ENCODE peak calls at places on chromosomes 6 and 20, in nine cellular contexts. One of them, this sample, is unnamed.
A peak's percentile ranks its signal among the peaks of the same experiment; 100 is the strongest.

GRCh38 chr6:48826318-48826595 is 636.8 kb downstream of the MMUT start:
- DNase-seq in esophagus muscularis mucosa: no peak
- DNase-seq in MM.1S: no peak
- DNase-seq in effector memory CD4-positive, alpha-beta T cell: no peak
- DNase-seq in CD8-positive, alpha-beta T cell: no peak
- DNase-seq in aorta: no peak
- DNase-seq in tibial nerve: no peak
- DNase-seq in CD8-positive, alpha-beta memory T cell: no peak
- DNase-seq in lung: no peak
- DNase-seq in this sample: no peak

GRCh38 chr20:59145926-59146800 is 17.5 kb upstream of the ZNF831 start:
- DNase-seq in esophagus muscularis mucosa: no peak
- DNase-seq in tibial nerve: no peak
- DNase-seq in aorta: no peak
- DNase-seq in lung: no peak
- DNase-seq in MM.1S: no peak
- DNase-seq in CD8-positive, alpha-beta T cell: peak; percentile 65
- DNase-seq in effector memory CD4-positive, alpha-beta T cell: no peak
- DNase-seq in CD8-positive, alpha-beta memory T cell: no peak
- DNase-seq in this sample: peak; percentile 52

GRCh38 chr6:163816441-163816840 is 401.9 kb downstream of the QKI start:
- DNase-seq in CD8-positive, alpha-beta T cell: no peak
- DNase-seq in effector memory CD4-positive, alpha-beta T cell: no peak
- DNase-seq in aorta: no peak
- DNase-seq in lung: no peak
- DNase-seq in esophagus muscularis mucosa: peak; percentile 72
- DNase-seq in tibial nerve: no peak
- DNase-seq in MM.1S: no peak
- DNase-seq in CD8-positive, alpha-beta memory T cell: no peak
- DNase-seq in this sample: no peak

GRCh38 chr20:951384-952169 is 35.4 kb upstream of the ANGPT4 start:
- DNase-seq in MM.1S: no peak
- DNase-seq in effector memory CD4-positive, alpha-beta T cell: no peak
- DNase-seq in CD8-positive, alpha-beta T cell: no peak
- DNase-seq in tibial nerve: no peak
- DNase-seq in aorta: no peak
- DNase-seq in lung: no peak
- DNase-seq in esophagus muscularis mucosa: no peak
- DNase-seq in CD8-positive, alpha-beta memory T cell: no peak
- DNase-seq in this sample: no peak

GRCh38 chr20:36098364-36098763 is 56.2 kb upstream of the EPB41L1 start:
- DNase-seq in CD8-positive, alpha-beta memory T cell: no peak
- DNase-seq in effector memory CD4-positive, alpha-beta T cell: no peak
- DNase-seq in MM.1S: peak; percentile 85
- DNase-seq in lung: no peak
- DNase-seq in aorta: peak; percentile 72
- DNase-seq in tibial nerve: peak; percentile 55
- DNase-seq in esophagus muscularis mucosa: no peak
- DNase-seq in CD8-positive, alpha-beta T cell: no peak
- DNase-seq in this sample: no peak

GRCh38 chr20:19568128-19568527 is 189.9 kb upstream of the RIN2 start:
- DNase-seq in aorta: no peak
- DNase-seq in esophagus muscularis mucosa: no peak
- DNase-seq in CD8-positive, alpha-beta T cell: no peak
- DNase-seq in effector memory CD4-positive, alpha-beta T cell: no peak
- DNase-seq in CD8-positive, alpha-beta memory T cell: no peak
- DNase-seq in tibial nerve: no peak
- DNase-seq in MM.1S: no peak
- DNase-seq in lung: no peak
- DNase-seq in this sample: no peak

GRCh38 chr20:9581509-9581908 is 67.1 kb downstream of the LAMP5 start:
- DNase-seq in CD8-positive, alpha-beta T cell: no peak
- DNase-seq in tibial nerve: no peak
- DNase-seq in MM.1S: no peak
- DNase-seq in aorta: no peak
- DNase-seq in CD8-positive, alpha-beta memory T cell: no peak
- DNase-seq in esophagus muscularis mucosa: no peak
- DNase-seq in effector memory CD4-positive, alpha-beta T cell: no peak
- DNase-seq in lung: no peak
- DNase-seq in this sample: no peak

GRCh38 chr6:71471718-71472117 is 183.1 kb downstream of the OGFRL1 start:
- DNase-seq in MM.1S: no peak
- DNase-seq in CD8-positive, alpha-beta T cell: no peak
- DNase-seq in esophagus muscularis mucosa: no peak
- DNase-seq in effector memory CD4-positive, alpha-beta T cell: no peak
- DNase-seq in CD8-positive, alpha-beta memory T cell: no peak
- DNase-seq in lung: no peak
- DNase-seq in tibial nerve: no peak
- DNase-seq in aorta: no peak
- DNase-seq in this sample: no peak

GRCh38 chr20:16865406-16865805 is 117.2 kb downstream of the OTOR start:
- DNase-seq in aorta: no peak
- DNase-seq in lung: no peak
- DNase-seq in MM.1S: no peak
- DNase-seq in effector memory CD4-positive, alpha-beta T cell: no peak
- DNase-seq in esophagus muscularis mucosa: no peak
- DNase-seq in CD8-positive, alpha-beta memory T cell: no peak
- DNase-seq in tibial nerve: no peak
- DNase-seq in CD8-positive, alpha-beta T cell: no peak
- DNase-seq in this sample: no peak

GRCh38 chr20:15022921-15023320 is 685.5 kb upstream of the FLRT3 start:
- DNase-seq in effector memory CD4-positive, alpha-beta T cell: no peak
- DNase-seq in tibial nerve: no peak
- DNase-seq in lung: no peak
- DNase-seq in MM.1S: no peak
- DNase-seq in CD8-positive, alpha-beta memory T cell: no peak
- DNase-seq in esophagus muscularis mucosa: no peak
- DNase-seq in aorta: no peak
- DNase-seq in CD8-positive, alpha-beta T cell: no peak
- DNase-seq in this sample: no peak

GRCh38 chr6:118400582-118400981 is 147.5 kb upstream of the PLN start:
- DNase-seq in effector memory CD4-positive, alpha-beta T cell: no peak
- DNase-seq in esophagus muscularis mucosa: no peak
- DNase-seq in lung: no peak
- DNase-seq in aorta: no peak
- DNase-seq in MM.1S: no peak
- DNase-seq in tibial nerve: no peak
- DNase-seq in CD8-positive, alpha-beta memory T cell: no peak
- DNase-seq in CD8-positive, alpha-beta T cell: no peak
- DNase-seq in this sample: no peak
- H3K4me1 ChIP-seq in effector memory CD4-positive, alpha-beta T cell: no peaks in the 10 kb centered on the region
- H3K4me1 ChIP-seq in esophagus muscularis mucosa: peaks cover 29% of the 10 kb centered on the region
- H3K4me1 ChIP-seq in lung: peaks cover 17% of the 10 kb centered on the region
- H3K4me1 ChIP-seq in aorta: peaks cover 13% of the 10 kb centered on the region
- H3K4me1 ChIP-seq in MM.1S: no peaks in the 10 kb centered on the region
- H3K4me1 ChIP-seq in tibial nerve: no peaks in the 10 kb centered on the region
- H3K4me1 ChIP-seq in CD8-positive, alpha-beta memory T cell: no peaks in the 10 kb centered on the region
- H3K4me1 ChIP-seq in CD8-positive, alpha-beta T cell: no peaks in the 10 kb centered on the region
- H3K4me1 ChIP-seq in this sample: peaks cover 5% of the 10 kb centered on the region

DNA sequence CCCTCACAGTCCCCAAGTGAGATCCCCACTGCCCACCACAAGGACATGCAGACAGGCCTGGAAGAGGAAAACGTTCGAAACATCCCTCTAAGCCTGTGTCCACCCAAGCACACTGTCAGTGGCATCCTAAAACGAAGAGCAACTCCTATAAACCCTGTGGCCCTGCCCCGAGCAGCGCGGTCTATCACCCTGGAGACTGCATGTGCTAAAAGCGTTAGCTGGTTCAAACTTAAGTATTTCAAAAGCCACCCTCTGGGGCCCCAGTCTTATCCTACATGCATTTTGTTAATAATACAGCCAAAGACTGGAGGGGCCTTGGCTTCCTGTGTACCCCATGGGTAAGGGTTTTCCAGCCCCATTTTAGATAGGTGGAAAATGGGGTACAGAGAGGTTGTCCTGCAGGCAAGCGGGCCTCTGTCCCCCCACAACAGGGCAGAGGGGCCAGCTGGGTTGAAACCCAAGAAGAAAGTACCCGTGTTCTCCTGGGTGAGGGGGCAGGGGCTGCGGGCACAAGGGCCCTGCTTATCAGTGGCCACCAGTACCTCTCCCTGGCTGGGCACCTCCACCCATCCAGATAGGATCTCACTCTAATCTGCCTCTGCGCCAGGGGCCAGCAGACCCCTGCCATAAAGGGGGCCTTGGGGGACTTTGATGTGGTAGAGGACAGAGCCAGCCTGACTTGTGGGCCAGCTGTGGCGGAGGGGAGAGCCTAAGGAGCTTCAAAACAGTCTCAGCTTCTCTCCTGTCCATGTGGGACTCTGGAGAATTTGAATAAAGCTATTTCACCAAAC is 28.3 kb downstream of the PREX1 start:
- DNase-seq in aorta: no peak
- DNase-seq in esophagus muscularis mucosa: no peak
- DNase-seq in MM.1S: no peak
- DNase-seq in effector memory CD4-positive, alpha-beta T cell: no peak
- DNase-seq in CD8-positive, alpha-beta memory T cell: no peak
- DNase-seq in CD8-positive, alpha-beta T cell: no peak
- DNase-seq in tibial nerve: no peak
- DNase-seq in lung: no peak
- DNase-seq in this sample: no peak
- H3K27ac ChIP-seq in aorta: no peak overlapping the region
- H3K27ac ChIP-seq in esophagus muscularis mucosa: no peak overlapping the region
- H3K27ac ChIP-seq in MM.1S: no peak overlapping the region
- H3K27ac ChIP-seq in effector memory CD4-positive, alpha-beta T cell: no peak overlapping the region
- H3K27ac ChIP-seq in CD8-positive, alpha-beta memory T cell: no peak overlapping the region
- H3K27ac ChIP-seq in CD8-positive, alpha-beta T cell: no peak overlapping the region
- H3K27ac ChIP-seq in tibial nerve: no peak overlapping the region
- H3K27ac ChIP-seq in lung: no peak overlapping the region
- H3K27ac ChIP-seq in this sample: no peak overlapping the region

DNA sequence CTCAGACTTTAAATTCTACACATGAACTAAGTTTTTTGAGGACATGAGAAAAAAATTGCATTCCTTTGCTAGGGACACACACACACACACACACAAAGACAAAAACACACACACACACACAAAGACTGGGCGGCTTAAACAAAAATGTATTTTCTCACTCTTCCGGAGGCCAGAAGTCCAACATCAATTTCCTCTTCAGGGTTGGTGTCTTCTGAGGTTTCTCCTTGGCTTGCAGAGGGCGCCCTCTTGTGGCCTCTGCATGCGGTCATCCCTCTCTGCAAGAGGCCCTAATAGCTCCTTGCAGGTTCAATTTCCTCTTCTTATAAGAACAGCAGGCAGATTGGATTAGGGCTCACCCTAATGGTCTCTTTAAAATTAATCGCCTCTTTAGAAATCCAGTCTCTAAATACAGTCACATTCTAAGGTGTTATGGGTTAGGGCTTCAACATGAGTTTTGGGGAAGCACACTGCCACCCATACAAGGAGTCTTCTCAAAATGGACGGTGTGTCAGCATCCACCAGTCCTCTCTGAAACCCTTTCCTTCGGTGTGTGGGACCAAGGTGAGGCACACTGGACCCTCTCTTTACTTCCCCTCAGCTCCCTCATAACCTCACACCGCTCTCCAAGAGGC is 61.4 kb downstream of the GPR6 start:
- DNase-seq in effector memory CD4-positive, alpha-beta T cell: peak; percentile 69
- DNase-seq in CD8-positive, alpha-beta memory T cell: peak; percentile 70
- DNase-seq in lung: peak; percentile 84
- DNase-seq in aorta: peak; percentile 91
- DNase-seq in tibial nerve: peak; percentile 90
- DNase-seq in CD8-positive, alpha-beta T cell: peak; percentile 77
- DNase-seq in esophagus muscularis mucosa: peak; percentile 92
- DNase-seq in MM.1S: peak; percentile 82
- DNase-seq in this sample: peak; percentile 91
- H3K4me1 ChIP-seq in effector memory CD4-positive, alpha-beta T cell: peaks cover 3% of the 10 kb centered on the region
- H3K4me1 ChIP-seq in CD8-positive, alpha-beta memory T cell: peaks cover 6% of the 10 kb centered on the region
- H3K4me1 ChIP-seq in lung: no peaks in the 10 kb centered on the region
- H3K4me1 ChIP-seq in aorta: no peaks in the 10 kb centered on the region
- H3K4me1 ChIP-seq in tibial nerve: no peaks in the 10 kb centered on the region
- H3K4me1 ChIP-seq in CD8-positive, alpha-beta T cell: peaks cover 9% of the 10 kb centered on the region
- H3K4me1 ChIP-seq in esophagus muscularis mucosa: peaks cover 8% of the 10 kb centered on the region
- H3K4me1 ChIP-seq in MM.1S: no peaks in the 10 kb centered on the region
- H3K4me1 ChIP-seq in this sample: no peaks in the 10 kb centered on the region

GRCh38 chr6:134342211-134342610 is 24.3 kb upstream of the SGK1 start:
- DNase-seq in esophagus muscularis mucosa: peak; percentile 68
- DNase-seq in aorta: no peak
- DNase-seq in lung: no peak
- DNase-seq in CD8-positive, alpha-beta T cell: no peak
- DNase-seq in effector memory CD4-positive, alpha-beta T cell: no peak
- DNase-seq in MM.1S: no peak
- DNase-seq in tibial nerve: no peak
- DNase-seq in CD8-positive, alpha-beta memory T cell: no peak
- DNase-seq in this sample: peak; percentile 70
- H3K27ac ChIP-seq in esophagus muscularis mucosa: peak overlapping the region; percentile 20
- H3K27ac ChIP-seq in aorta: no peak overlapping the region
- H3K27ac ChIP-seq in lung: peak overlapping the region; percentile 43
- H3K27ac ChIP-seq in CD8-positive, alpha-beta T cell: no peak overlapping the region
- H3K27ac ChIP-seq in effector memory CD4-positive, alpha-beta T cell: no peak overlapping the region
- H3K27ac ChIP-seq in MM.1S: no peak overlapping the region
- H3K27ac ChIP-seq in tibial nerve: no peak overlapping the region
- H3K27ac ChIP-seq in CD8-positive, alpha-beta memory T cell: no peak overlapping the region
- H3K27ac ChIP-seq in this sample: no peak overlapping the region

DNA sequence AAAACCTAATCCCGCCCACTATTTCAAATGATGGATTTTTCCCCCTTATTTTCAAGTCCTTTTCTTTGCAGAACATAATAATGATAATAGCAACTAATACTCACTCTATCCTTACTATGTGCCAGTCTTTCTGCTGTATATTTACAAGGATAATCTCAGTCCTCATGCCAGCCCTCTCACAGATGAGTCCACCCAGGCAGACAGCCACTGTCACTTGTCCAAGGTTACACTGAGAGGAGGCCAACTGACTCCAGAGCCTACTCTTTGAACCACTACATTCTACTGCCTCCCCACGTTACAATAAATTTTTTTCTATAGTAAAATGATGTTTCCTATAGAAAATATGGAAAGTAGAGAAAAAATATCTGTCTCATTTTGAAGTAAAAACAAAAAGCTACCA is 30.9 kb downstream of the ELOVL5 start:
- DNase-seq in MM.1S: no peak
- DNase-seq in aorta: no peak
- DNase-seq in effector memory CD4-positive, alpha-beta T cell: no peak
- DNase-seq in CD8-positive, alpha-beta memory T cell: no peak
- DNase-seq in tibial nerve: no peak
- DNase-seq in esophagus muscularis mucosa: no peak
- DNase-seq in CD8-positive, alpha-beta T cell: no peak
- DNase-seq in lung: no peak
- DNase-seq in this sample: no peak
- H3K4me1 ChIP-seq in MM.1S: no peaks in the 10 kb centered on the region
- H3K4me1 ChIP-seq in aorta: peaks cover 2% of the 10 kb centered on the region
- H3K4me1 ChIP-seq in effector memory CD4-positive, alpha-beta T cell: peaks cover 33% of the 10 kb centered on the region
- H3K4me1 ChIP-seq in CD8-positive, alpha-beta memory T cell: peaks cover 55% of the 10 kb centered on the region
- H3K4me1 ChIP-seq in tibial nerve: no peaks in the 10 kb centered on the region
- H3K4me1 ChIP-seq in esophagus muscularis mucosa: peaks cover 62% of the 10 kb centered on the region
- H3K4me1 ChIP-seq in CD8-positive, alpha-beta T cell: peaks cover 22% of the 10 kb centered on the region
- H3K4me1 ChIP-seq in lung: peaks cover 31% of the 10 kb centered on the region
- H3K4me1 ChIP-seq in this sample: no peaks in the 10 kb centered on the region

DNA sequence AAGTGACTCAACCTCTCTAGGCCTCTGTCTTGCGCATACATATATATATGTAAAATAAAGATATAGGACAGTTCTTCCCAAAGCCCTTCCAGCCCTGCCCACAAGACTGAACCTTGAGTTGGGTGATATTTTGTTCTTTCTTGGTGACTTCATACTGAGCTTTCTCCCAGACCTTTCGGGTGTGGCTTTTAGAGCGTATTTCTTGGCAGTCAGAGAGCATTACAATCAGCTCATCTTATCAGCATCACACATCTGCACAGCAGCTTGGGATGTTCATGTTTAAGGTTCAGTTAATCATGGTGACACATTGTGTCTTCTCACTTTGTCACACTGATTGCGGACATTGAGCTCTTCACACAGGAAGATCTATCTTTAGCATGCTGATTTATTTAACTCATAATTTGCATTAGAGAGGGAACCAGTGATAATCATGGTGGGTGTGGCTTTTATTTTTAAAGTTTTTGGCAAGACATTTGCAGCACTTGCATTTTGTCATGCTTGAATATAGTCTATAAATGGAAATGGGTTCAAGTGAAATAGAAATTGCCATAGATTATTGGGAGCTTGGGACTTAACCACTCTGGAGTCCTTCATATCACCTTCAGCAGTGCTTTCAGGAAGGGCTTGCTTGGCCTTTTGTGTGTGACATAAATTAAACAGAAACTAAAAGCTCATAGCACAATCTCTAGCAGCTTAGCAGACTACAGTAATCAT is 8.3 kb downstream of the KIF3B start:
- DNase-seq in aorta: no peak
- DNase-seq in CD8-positive, alpha-beta memory T cell: peak; percentile 11
- DNase-seq in tibial nerve: no peak
- DNase-seq in effector memory CD4-positive, alpha-beta T cell: no peak
- DNase-seq in MM.1S: peak; percentile 64
- DNase-seq in lung: no peak
- DNase-seq in CD8-positive, alpha-beta T cell: peak; percentile 38
- DNase-seq in esophagus muscularis mucosa: no peak
- DNase-seq in this sample: no peak
- H3K27ac ChIP-seq in aorta: no peak overlapping the region
- H3K27ac ChIP-seq in CD8-positive, alpha-beta memory T cell: peak overlapping the region; percentile 57
- H3K27ac ChIP-seq in tibial nerve: peak overlapping the region; percentile 14
- H3K27ac ChIP-seq in effector memory CD4-positive, alpha-beta T cell: peak overlapping the region; percentile 44
- H3K27ac ChIP-seq in MM.1S: peak overlapping the region; percentile 67
- H3K27ac ChIP-seq in lung: peak overlapping the region; percentile 37
- H3K27ac ChIP-seq in CD8-positive, alpha-beta T cell: no peak overlapping the region
- H3K27ac ChIP-seq in esophagus muscularis mucosa: peak overlapping the region; percentile 8
- H3K27ac ChIP-seq in this sample: peak overlapping the region; percentile 72